ENCODE peak calls at places on chromosomes 12 and 14, in eight cellular contexts. R, E, Q, I, P, D, T and Y are unnamed samples.

GRCh38 chr14:54343276-54344121 is 53.3 kb upstream of the CDKN3 start:
- DNase-seq in R (no peak), E (no peak), Q (no peak), I (no peak), P (no peak), D (no peak), T (no peak), Y (no peak)

GRCh38 chr14:95328876-95329503 is 9.3 kb upstream of the CLMN start:
- DNase-seq in R (no peak), E (no peak), Q (no peak), I (no peak), P (no peak), D (no peak), T (no peak), Y (no peak)

GRCh38 chr12:11719678-11720099 is 70.2 kb downstream of the ETV6 start:
- DNase-seq in R (no peak), E (peak), Q (peak), I (peak), P (no peak), D (no peak), T (no peak), Y (peak)

GRCh38 chr14:78863143-78863542 is 693.0 kb downstream of the NRXN3 start:
- DNase-seq in R (no peak), E (no peak), Q (peak), I (peak), P (no peak), D (peak), T (no peak), Y (no peak)

GRCh38 chr14:60514378-60515243 is 5.7 kb downstream of the SIX6 start:
- DNase-seq in R (no peak), E (no peak), Q (peak), I (peak), P (no peak), D (peak), T (no peak), Y (no peak)

GRCh38 chr12:109952160-109952858 is 43.9 kb downstream of the GIT2 start:
- DNase-seq in R (no peak), E (no peak), Q (no peak), I (no peak), P (no peak), D (no peak), T (no peak), Y (no peak)

GRCh38 chr14:100239200-100239839 is 376 bp downstream of the YY1 start:
- DNase-seq in R (no peak), E (peak), Q (peak), I (no peak), P (no peak), D (no peak), T (no peak), Y (no peak)

GRCh38 chr12:48980389-48980952 is 2.3 kb downstream of the WNT1 start:
- DNase-seq in R (no peak), E (no peak), Q (peak), I (peak), P (no peak), D (no peak), T (no peak), Y (no peak)

GRCh38 chr12:3295648-3296408 is 195.2 kb upstream of the PRMT8 start:
- DNase-seq in R (no peak), E (no peak), Q (no peak), I (no peak), P (no peak), D (no peak), T (no peak), Y (no peak)

GRCh38 chr12:14885718-14886201 is at the start of gene MGP:
- DNase-seq in R (no peak), E (no peak), Q (no peak), I (no peak), P (no peak), D (no peak), T (no peak), Y (no peak)

GRCh38 chr12:91127751-91128150 is 16.5 kb upstream of the LUM start:
- DNase-seq in R (no peak), E (no peak), Q (no peak), I (no peak), P (no peak), D (no peak), T (no peak), Y (no peak)

GRCh38 chr12:90515199-90516175 is 439.5 kb downstream of the CCER1 start:
- DNase-seq in R (no peak), E (no peak), Q (no peak), I (no peak), P (no peak), D (no peak), T (no peak), Y (no peak)

GRCh38 chr12:128381537-128381936 is 114.6 kb downstream of the TMEM132C start:
- DNase-seq in R (no peak), E (no peak), Q (no peak), I (peak), P (peak), D (peak), T (peak), Y (peak)

GRCh38 chr14:24100197-24100981 is 6.3 kb downstream of the PCK2 start:
- DNase-seq in R (no peak), E (no peak), Q (no peak), I (no peak), P (no peak), D (no peak), T (no peak), Y (no peak)

GRCh38 chr14:75609606-75610476 is 31.4 kb downstream of the FLVCR2 start:
- DNase-seq in R (no peak), E (no peak), Q (no peak), I (no peak), P (no peak), D (no peak), T (no peak), Y (no peak)

GRCh38 chr12:69578283-69578682 is 7.0 kb upstream of the CCT2 start:
- DNase-seq in R (no peak), E (no peak), Q (no peak), I (no peak), P (no peak), D (no peak), T (no peak), Y (no peak)

GRCh38 chr12:131363841-131364425 is 347.0 kb upstream of the SFSWAP start:
- DNase-seq in R (no peak), E (no peak), Q (no peak), I (no peak), P (no peak), D (no peak), T (no peak), Y (no peak)